ENCODE peak calls at places on chromosomes 11 and 22, in ten cellular contexts. One of them, this sample, is unnamed.

GRCh38 chr11:62398011-62398994 is 20.5 kb upstream of the SCGB1A1 start:
- DNase-seq in dorsolateral prefrontal cortex: no peak
- DNase-seq in GM23248: peak
- DNase-seq in GM12892: no peak
- DNase-seq in fibroblast of gingiva: no peak
- DNase-seq in Calu3: no peak
- DNase-seq in AML-193: no peak
- DNase-seq in NCI-H146: no peak
- DNase-seq in PC-9: peak
- DNase-seq in astrocyte of the spinal cord: no peak
- DNase-seq in this sample: no peak

GRCh38 chr11:128289048-128289447 is 298.3 kb downstream of the ETS1 start:
- DNase-seq in astrocyte of the spinal cord: no peak
- DNase-seq in NCI-H146: no peak
- DNase-seq in Calu3: no peak
- DNase-seq in AML-193: no peak
- DNase-seq in PC-9: no peak
- DNase-seq in GM23248: no peak
- DNase-seq in dorsolateral prefrontal cortex: no peak
- DNase-seq in fibroblast of gingiva: no peak
- DNase-seq in GM12892: no peak
- DNase-seq in this sample: no peak

GRCh38 chr11:46322759-46323158 is 24.5 kb upstream of the DGKZ start:
- DNase-seq in Calu3: no peak
- DNase-seq in GM12892: no peak
- DNase-seq in GM23248: peak
- DNase-seq in fibroblast of gingiva: peak
- DNase-seq in AML-193: no peak
- DNase-seq in dorsolateral prefrontal cortex: no peak
- DNase-seq in PC-9: no peak
- DNase-seq in astrocyte of the spinal cord: no peak
- DNase-seq in NCI-H146: no peak
- DNase-seq in this sample: no peak

GRCh38 chr11:15911377-15912044 is 444.8 kb downstream of the SOX6 start:
- DNase-seq in astrocyte of the spinal cord: peak
- DNase-seq in NCI-H146: no peak
- DNase-seq in PC-9: peak
- DNase-seq in GM12892: no peak
- DNase-seq in Calu3: no peak
- DNase-seq in AML-193: no peak
- DNase-seq in GM23248: no peak
- DNase-seq in fibroblast of gingiva: no peak
- DNase-seq in dorsolateral prefrontal cortex: no peak
- DNase-seq in this sample: no peak

GRCh38 chr11:73221996-73222395 is 3.9 kb downstream of the P2RY2 start:
- DNase-seq in NCI-H146: no peak
- DNase-seq in astrocyte of the spinal cord: no peak
- DNase-seq in GM23248: no peak
- DNase-seq in PC-9: no peak
- DNase-seq in AML-193: no peak
- DNase-seq in GM12892: no peak
- DNase-seq in Calu3: no peak
- DNase-seq in dorsolateral prefrontal cortex: no peak
- DNase-seq in fibroblast of gingiva: no peak
- DNase-seq in this sample: no peak

GRCh38 chr11:4511267-4511666 is 28.8 kb downstream of the OR52K1 start:
- DNase-seq in fibroblast of gingiva: peak
- DNase-seq in astrocyte of the spinal cord: no peak
- DNase-seq in Calu3: no peak
- DNase-seq in dorsolateral prefrontal cortex: no peak
- DNase-seq in NCI-H146: no peak
- DNase-seq in AML-193: no peak
- DNase-seq in PC-9: no peak
- DNase-seq in GM23248: no peak
- DNase-seq in GM12892: no peak
- DNase-seq in this sample: no peak

GRCh38 chr22:20118572-20119020 is 1.6 kb upstream of the TRMT2A start:
- DNase-seq in fibroblast of gingiva: no peak
- DNase-seq in dorsolateral prefrontal cortex: no peak
- DNase-seq in Calu3: no peak
- DNase-seq in PC-9: no peak
- DNase-seq in astrocyte of the spinal cord: no peak
- DNase-seq in NCI-H146: no peak
- DNase-seq in AML-193: no peak
- DNase-seq in GM23248: peak
- DNase-seq in GM12892: no peak
- DNase-seq in this sample: no peak

GRCh38 chr22:30222321-30222720 is 24.2 kb downstream of the LIF start:
- DNase-seq in astrocyte of the spinal cord: no peak
- DNase-seq in AML-193: no peak
- DNase-seq in GM12892: no peak
- DNase-seq in PC-9: no peak
- DNase-seq in Calu3: no peak
- DNase-seq in NCI-H146: no peak
- DNase-seq in fibroblast of gingiva: no peak
- DNase-seq in GM23248: no peak
- DNase-seq in dorsolateral prefrontal cortex: no peak
- DNase-seq in this sample: no peak

GRCh38 chr22:46614070-46614931 is 5.9 kb upstream of the GRAMD4 start:
- DNase-seq in dorsolateral prefrontal cortex: no peak
- DNase-seq in GM23248: no peak
- DNase-seq in GM12892: peak
- DNase-seq in fibroblast of gingiva: no peak
- DNase-seq in PC-9: no peak
- DNase-seq in AML-193: no peak
- DNase-seq in astrocyte of the spinal cord: no peak
- DNase-seq in NCI-H146: no peak
- DNase-seq in Calu3: no peak
- DNase-seq in this sample: peak

GRCh38 chr11:92688416-92688815 is 281.0 kb upstream of the MTNR1B start:
- DNase-seq in dorsolateral prefrontal cortex: no peak
- DNase-seq in fibroblast of gingiva: no peak
- DNase-seq in AML-193: no peak
- DNase-seq in GM23248: no peak
- DNase-seq in astrocyte of the spinal cord: no peak
- DNase-seq in GM12892: no peak
- DNase-seq in PC-9: no peak
- DNase-seq in NCI-H146: no peak
- DNase-seq in Calu3: no peak
- DNase-seq in this sample: no peak

GRCh38 chr22:30538280-30538679 is 8.3 kb downstream of the SEC14L6 start:
- DNase-seq in PC-9: no peak
- DNase-seq in dorsolateral prefrontal cortex: no peak
- DNase-seq in GM12892: no peak
- DNase-seq in astrocyte of the spinal cord: peak
- DNase-seq in NCI-H146: no peak
- DNase-seq in GM23248: peak
- DNase-seq in Calu3: no peak
- DNase-seq in fibroblast of gingiva: no peak
- DNase-seq in AML-193: no peak
- DNase-seq in this sample: no peak